ENCODE peak calls at places on chromosomes 5 and 9, in nine cellular contexts. D is breast epithelium, S is stomach, L is K562, K is prostate gland, P is transverse colon, E is suprapubic skin, M is sigmoid colon, G is HCT116. X is an unnamed sample.

GRCh38 chr5:132677191-132677590 is 3.4 kb downstream of the IL4 start:
- DNase-seq in L (peak; percentile 53), S (peak; percentile 73), D (no peak), P (peak; percentile 26), M (no peak), E (no peak), K (no peak), G (peak; percentile 79), X (peak; percentile 70)

GRCh38 chr5:56816546-56817081 is 1.3 kb downstream of the MAP3K1 start:
- DNase-seq in P (peak; percentile 75), S (peak; percentile 60), G (no peak), E (peak; percentile 74), D (no peak), L (peak; percentile 72), M (peak; percentile 76), K (peak; percentile 55), X (no peak)

GRCh38 chr5:67305913-67306710 is 109.5 kb upstream of the CD180 start:
- DNase-seq in P (no peak), L (no peak), K (no peak), D (no peak), M (no peak), E (no peak), S (no peak), G (no peak), X (no peak)

GRCh38 chr9:108272350-108272899 is 583.4 kb downstream of the ACTL7B start:
- DNase-seq in E (no peak), P (peak; percentile 66), S (peak; percentile 62), M (peak; percentile 72), K (peak; percentile 49), G (peak; percentile 38), L (peak; percentile 52), D (no peak), X (no peak)

GRCh38 chr9:18379073-18379811 is 94.7 kb upstream of the ADAMTSL1 start:
- DNase-seq in G (no peak), E (no peak), M (no peak), K (no peak), S (no peak), P (no peak), D (no peak), L (no peak), X (no peak)

GRCh38 chr5:102799017-102799416 is 43.9 kb downstream of the PAM start:
- DNase-seq in D (no peak), M (no peak), S (no peak), E (no peak), G (no peak), P (no peak), L (no peak), K (no peak), X (no peak)

GRCh38 chr9:136286987-136287379 is 16.9 kb downstream of the CCDC187 start:
- DNase-seq in P (no peak), M (no peak), D (no peak), L (no peak), K (no peak), E (no peak), G (no peak), S (no peak), X (no peak)

GRCh38 chr9:34541540-34541939 is 18.8 kb upstream of the ENHO start:
- DNase-seq in G (no peak), K (no peak), E (no peak), D (no peak), L (no peak), P (no peak), S (no peak), M (peak; percentile 21), X (no peak)

GRCh38 chr5:151427258-151427657 is 20.1 kb upstream of the SLC36A1 start:
- DNase-seq in P (no peak), E (no peak), M (no peak), S (no peak), L (peak; percentile 7), D (no peak), K (no peak), G (no peak), X (no peak)

GRCh38 chr9:34328500-34328982 is 527 bp downstream of the KIF24 start:
- DNase-seq in P (no peak), D (no peak), M (no peak), E (no peak), S (no peak), K (no peak), G (no peak), L (peak; percentile 62), X (no peak)

GRCh38 chr9:33186457-33187168 is 19.5 kb upstream of the B4GALT1 start:
- DNase-seq in L (peak; percentile 32), K (no peak), E (no peak), S (peak; percentile 68), M (peak; percentile 77), G (no peak), D (no peak), P (peak; percentile 38), X (no peak)

GRCh38 chr5:108687599-108688220 is 60.0 kb upstream of the FER start:
- DNase-seq in D (no peak), M (no peak), G (no peak), S (no peak), P (no peak), K (no peak), E (no peak), L (no peak), X (no peak)

GRCh38 chr5:136738829-136739228 is 373.5 kb upstream of the TRPC7 start:
- DNase-seq in E (no peak), L (no peak), K (no peak), G (no peak), P (no peak), D (no peak), M (no peak), S (no peak), X (no peak)

GRCh38 chr9:127175764-127176163 is 53.3 kb upstream of the ANGPTL2 start:
- DNase-seq in M (peak; percentile 62), G (no peak), K (no peak), P (peak; percentile 3), S (peak; percentile 14), E (peak; percentile 60), L (no peak), D (peak; percentile 31), X (no peak)

GRCh38 chr9:83024501-83025125 is 38.3 kb downstream of the RASEF start:
- DNase-seq in G (no peak), S (no peak), P (no peak), D (no peak), E (no peak), K (no peak), M (no peak), L (no peak), X (no peak)
- TF ChIP-seq POLR2AphosphoS5 in G (no peak), S (no peak), P (no peak), D (no peak), E (no peak), K (no peak), M (no peak), L (no peak), X (no peak)

DNA sequence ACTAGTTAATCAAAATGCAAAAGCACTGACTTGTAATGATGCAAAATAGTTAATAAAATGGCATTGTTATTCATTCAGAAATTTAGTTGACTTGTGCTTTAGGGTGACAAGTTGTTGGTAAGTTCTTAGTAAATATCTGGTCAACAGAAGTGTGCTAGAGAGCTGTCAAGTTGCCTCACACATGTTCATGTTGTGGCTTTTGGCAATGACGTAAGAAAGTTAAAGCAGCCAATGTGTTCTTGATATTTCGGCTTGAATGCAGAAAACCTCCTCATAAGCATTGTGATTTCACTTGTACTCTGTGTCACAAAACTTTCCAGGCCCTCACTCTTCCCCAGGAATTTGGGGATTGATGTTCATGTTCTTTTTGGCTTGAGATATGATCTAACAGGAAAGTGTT is 626.7 kb downstream of the PRR16 start:
- DNase-seq in K (no peak), M (no peak), P (no peak), L (no peak), E (no peak), D (no peak), S (no peak), G (no peak), X (no peak)
- H3K4me1 ChIP-seq in K (no peaks in the 10 kb centered on the region), M (no peaks in the 10 kb centered on the region), P (no peaks in the 10 kb centered on the region), L (no peaks in the 10 kb centered on the region), E (no peaks in the 10 kb centered on the region), D (no peaks in the 10 kb centered on the region), S (no peaks in the 10 kb centered on the region), G (no peaks in the 10 kb centered on the region), X (no peaks in the 10 kb centered on the region)

DNA sequence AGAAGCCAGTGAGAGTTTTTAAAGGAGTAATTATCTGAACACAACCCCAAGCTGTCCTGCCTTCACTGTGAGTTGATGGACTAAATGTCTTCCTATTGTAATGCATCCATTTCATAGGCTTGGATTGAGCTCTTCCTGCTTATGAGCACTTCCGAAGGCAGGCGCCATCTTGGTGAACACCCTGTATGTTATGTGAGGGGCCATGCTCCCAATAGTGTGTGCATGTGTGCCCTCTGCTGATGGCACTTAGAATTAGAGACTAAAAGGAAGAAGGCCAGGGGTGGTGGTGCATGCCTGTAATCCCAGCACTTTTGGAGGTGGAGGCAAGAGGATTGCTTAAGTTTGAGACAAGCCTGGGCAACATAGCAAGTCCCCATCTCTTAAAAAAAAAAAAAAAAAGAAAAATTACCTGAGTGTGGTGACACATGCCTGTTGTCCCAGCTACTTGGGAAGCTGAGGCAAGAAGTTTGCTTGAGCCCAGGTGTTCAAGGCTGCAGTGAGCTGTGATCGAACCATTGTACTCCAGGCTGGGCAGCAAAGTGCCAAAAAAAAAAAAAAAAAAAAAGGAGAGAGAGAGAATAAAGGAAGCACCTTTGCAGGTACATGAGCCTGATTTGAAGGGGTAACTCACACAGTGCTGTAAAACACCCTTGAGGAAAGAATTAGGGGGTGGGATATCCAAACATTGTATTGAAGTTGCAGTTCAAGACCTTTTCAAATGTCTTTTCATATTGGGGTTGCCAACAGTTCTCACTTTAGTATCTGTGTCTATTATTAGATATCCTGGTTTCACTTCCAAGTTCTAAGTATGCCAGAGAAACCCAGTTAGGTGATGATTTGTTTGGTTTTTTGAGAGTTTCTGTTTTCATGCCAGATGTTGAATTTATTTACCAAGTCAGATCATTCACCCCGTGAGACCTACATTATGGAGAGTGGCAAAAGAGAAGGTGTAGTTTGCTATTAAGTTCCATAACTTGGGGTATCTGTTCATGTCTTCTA is 64.8 kb downstream of the C9orf152 start:
- DNase-seq in E (no peak), S (no peak), K (no peak), P (no peak), G (no peak), M (no peak), D (no peak), L (peak; percentile 12), X (no peak)
- TF ChIP-seq CTCF in E (no peak), S (no peak), K (no peak), P (no peak), G (no peak), M (no peak), D (no peak), L (no peak), X (peak; percentile 3)

DNA sequence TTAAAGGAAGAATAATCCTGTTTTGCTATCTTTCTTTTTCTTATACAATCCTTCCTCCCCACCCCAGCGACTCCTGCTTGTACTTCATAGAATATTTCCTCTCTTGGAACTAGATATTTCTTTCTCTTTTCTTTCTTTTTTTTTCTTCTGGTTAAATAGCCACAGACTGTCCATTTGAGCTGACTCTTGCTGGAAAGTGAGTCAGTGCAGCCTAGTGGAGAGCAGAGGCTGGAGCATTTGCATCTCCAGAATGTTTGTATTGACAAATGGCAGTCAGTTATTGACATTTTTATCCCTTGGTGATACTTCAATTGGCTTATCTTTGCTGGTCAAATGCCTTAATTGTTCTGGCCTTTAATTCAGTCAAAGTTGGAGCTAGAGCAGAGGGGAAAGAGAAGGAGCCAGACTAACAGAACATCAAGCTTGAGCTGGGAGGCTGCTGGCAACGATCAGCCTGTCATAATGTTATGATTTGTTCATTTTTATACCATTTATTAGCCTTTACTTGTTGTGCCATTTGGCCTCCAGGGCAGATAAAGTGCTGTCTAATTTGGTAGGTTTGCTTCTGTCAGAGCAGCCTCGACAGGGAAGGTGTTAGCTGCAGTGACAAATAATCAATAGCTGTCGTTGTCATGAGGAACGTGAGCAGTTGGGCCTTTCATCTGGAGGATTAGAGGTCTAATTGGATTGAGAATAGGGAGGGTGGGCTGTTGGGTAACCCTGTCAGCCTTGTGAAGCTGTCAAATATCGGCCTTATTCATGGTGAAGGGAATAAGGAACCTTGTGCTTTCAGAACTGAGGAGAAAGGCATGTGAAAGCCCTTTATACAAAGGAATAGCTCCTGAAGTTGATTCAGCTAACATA is 69.1 kb downstream of the INVS start:
- DNase-seq in G (no peak), M (no peak), P (no peak), D (no peak), E (no peak), S (no peak), K (no peak), L (no peak), X (no peak)
- TF ChIP-seq POLR2AphosphoS5 in G (no peak), M (no peak), P (no peak), D (no peak), E (no peak), S (no peak), K (no peak), L (no peak), X (no peak)

X was measured in Panc1.